ENCODE peak calls at places on chromosomes 4 and X, in seven cellular contexts. D is tibial nerve, O is body of pancreas, X is HepG2, H is thyroid gland, T is upper lobe of left lung, J is IMR-90. P is an unnamed sample.

GRCh38 chrX:146433771-146434170 is 375.8 kb upstream of the CXorf51B start:
- DNase-seq in D (no peak), O (no peak), X (no peak), H (no peak), T (no peak), J (no peak), P (no peak)

GRCh38 chrX:114841051-114841450 is 176.4 kb downstream of the IL13RA2 start:
- DNase-seq in D (no peak), O (no peak), X (no peak), H (no peak), T (no peak), J (peak; percentile 0), P (no peak)

GRCh38 chr4:130110760-130111159 is 1014.8 kb downstream of the C4orf33 start:
- DNase-seq in D (no peak), O (no peak), X (no peak), H (no peak), T (no peak), J (no peak), P (no peak)

GRCh38 chr4:40502220-40502619 is 127.4 kb downstream of the RBM47 start:
- DNase-seq in D (no peak), O (no peak), X (no peak), H (no peak), T (no peak), J (no peak), P (no peak)

GRCh38 chr4:137635596-137635995 is 103.3 kb upstream of the PCDH18 start:
- DNase-seq in D (no peak), O (no peak), X (no peak), H (no peak), T (no peak), J (no peak), P (no peak)

GRCh38 chr4:184722798-184723197 is 11.1 kb downstream of the CENPU start:
- DNase-seq in D (no peak), O (no peak), X (no peak), H (no peak), T (no peak), J (no peak), P (no peak)

GRCh38 chr4:154416183-154416543 is 75.4 kb downstream of the DCHS2 start:
- DNase-seq in D (no peak), O (peak; percentile 5), X (peak; percentile 10), H (peak; percentile 42), T (no peak), J (no peak), P (no peak)

GRCh38 chr4:30724217-30724616 is 4.0 kb downstream of the PCDH7 start:
- DNase-seq in D (no peak), O (no peak), X (no peak), H (no peak), T (no peak), J (no peak), P (no peak)

GRCh38 chrX:51336584-51336983 is 4.0 kb downstream of the NUDT10 start:
- DNase-seq in D (no peak), O (peak; percentile 39), X (peak; percentile 13), H (peak; percentile 10), T (no peak), J (peak; percentile 40), P (no peak)

GRCh38 chrX:28595346-28595745 is 8.1 kb downstream of the IL1RAPL1 start:
- DNase-seq in D (no peak), O (no peak), X (no peak), H (no peak), T (no peak), J (no peak), P (no peak)

GRCh38 chrX:9785252-9785943 is 831 bp upstream of the SHROOM2 start:
- DNase-seq in D (no peak), O (no peak), X (no peak), H (no peak), T (no peak), J (no peak), P (no peak)

GRCh38 chr4:185004562-185005208 is 13.6 kb upstream of the HELT start:
- DNase-seq in D (no peak), O (peak; percentile 44), X (no peak), H (peak; percentile 95), T (peak; percentile 33), J (no peak), P (no peak)

DNA sequence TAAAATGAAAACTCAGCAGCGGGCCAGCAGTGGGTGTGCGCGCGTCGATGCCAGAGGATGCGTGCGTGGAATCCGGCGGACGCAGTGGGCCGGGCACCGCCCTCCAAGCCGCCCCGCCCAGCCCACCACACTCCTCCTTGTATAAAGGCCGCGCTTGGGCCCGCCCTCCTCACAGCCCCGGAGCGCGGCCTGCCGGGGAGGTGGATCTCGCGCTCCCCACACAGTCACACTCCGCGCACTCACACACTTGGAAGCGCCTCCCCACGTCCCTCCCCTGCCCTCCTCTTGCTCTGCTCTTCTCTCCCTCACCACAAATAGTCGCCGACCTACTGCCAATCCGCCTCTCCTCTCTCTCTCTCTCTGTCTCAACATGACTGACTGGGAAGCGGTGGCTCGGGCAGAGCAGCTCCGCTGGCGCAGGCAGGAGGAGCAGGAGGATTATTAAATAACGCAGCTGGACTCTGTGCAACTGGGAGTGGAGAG is at the start of gene CCSER1:
- DNase-seq in D (peak; percentile 27), O (peak; percentile 84), X (no peak), H (peak; percentile 93), T (peak; percentile 84), J (peak; percentile 1), P (peak; percentile 92)
- TF ChIP-seq POLR2A in D (peak; percentile 54), O (peak; percentile 96), X (no peak), H (peak; percentile 62), T (no peak), J (no peak), P (peak; percentile 96)

GRCh38 chr4:43983610-43984009 is 465.0 kb downstream of the KCTD8 start:
- DNase-seq in D (no peak), O (no peak), X (no peak), H (no peak), T (no peak), J (no peak), P (no peak)

GRCh38 chr4:43990968-43991367 is 457.6 kb downstream of the KCTD8 start:
- DNase-seq in D (no peak), O (no peak), X (no peak), H (no peak), T (no peak), J (no peak), P (no peak)

GRCh38 chr4:43992552-43992951 is 456.1 kb downstream of the KCTD8 start:
- DNase-seq in D (no peak), O (no peak), X (no peak), H (no peak), T (no peak), J (no peak), P (no peak)

GRCh38 chr4:43987331-43987944 is 461.2 kb downstream of the KCTD8 start:
- DNase-seq in D (no peak), O (no peak), X (no peak), H (no peak), T (no peak), J (no peak), P (no peak)
- H3K4me3 ChIP-seq in D (no peak overlapping the region), O (no peak overlapping the region), X (no peak overlapping the region), H (no peak overlapping the region), T (no peak overlapping the region), J (no peak overlapping the region), P (no peak overlapping the region)

GRCh38 chrX:103311401-103311785 is 603 bp upstream of the BEX2 start:
- DNase-seq in D (no peak), O (no peak), X (no peak), H (no peak), T (no peak), J (no peak), P (no peak)

GRCh38 chrX:103310592-103311400 is at the start of gene BEX2:
- DNase-seq in D (no peak), O (peak; percentile 91), X (no peak), H (peak; percentile 92), T (peak; percentile 86), J (no peak), P (peak; percentile 81)

GRCh38 chrX:103304705-103305104 is 6.1 kb downstream of the BEX2 start:
- DNase-seq in D (no peak), O (no peak), X (no peak), H (no peak), T (no peak), J (no peak), P (no peak)

DNA sequence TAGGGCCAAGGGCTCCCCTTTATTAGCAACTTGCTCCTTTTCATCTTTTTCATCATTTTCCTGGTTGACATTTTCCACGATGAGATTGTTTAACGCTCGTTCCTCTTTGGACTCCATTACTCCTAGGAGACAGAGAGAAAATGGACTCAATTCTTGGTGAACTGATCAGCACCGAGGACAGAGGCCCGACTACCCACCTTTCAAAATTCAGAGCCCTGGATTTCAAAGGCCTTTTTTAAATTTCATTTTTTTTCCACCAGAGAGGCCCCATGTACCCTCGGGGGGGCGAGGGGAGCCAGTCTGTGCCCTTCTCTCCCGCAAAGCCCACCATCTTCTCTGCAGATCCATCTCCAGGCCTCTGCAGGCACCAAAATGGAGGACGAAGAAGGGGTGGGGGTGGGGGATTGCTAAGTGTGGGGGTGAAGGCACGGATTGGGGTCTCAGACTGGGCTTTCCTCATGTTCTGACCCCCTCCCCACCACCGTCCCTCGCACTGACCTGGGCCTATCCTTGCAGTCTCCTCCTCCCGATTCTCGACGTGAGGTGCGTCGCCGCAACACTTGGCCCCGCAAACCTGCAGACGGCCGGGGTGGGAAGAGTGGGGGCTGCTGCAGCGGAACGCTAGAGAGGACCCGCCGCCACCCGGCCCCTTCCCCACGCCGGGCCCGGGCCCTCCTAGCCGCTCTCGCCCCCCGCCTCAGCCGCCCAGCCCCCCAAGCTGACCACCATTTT is 764 bp downstream of the BEX2 start:
- DNase-seq in D (no peak), O (no peak), X (no peak), H (peak; percentile 8), T (no peak), J (no peak), P (no peak)
- H3K27ac ChIP-seq in D (no peak overlapping the region), O (peak overlapping the region; percentile 43), X (no peak overlapping the region), H (peak overlapping the region; percentile 83), T (peak overlapping the region; percentile 51), J (no peak overlapping the region), P (peak overlapping the region; percentile 1)

DNA sequence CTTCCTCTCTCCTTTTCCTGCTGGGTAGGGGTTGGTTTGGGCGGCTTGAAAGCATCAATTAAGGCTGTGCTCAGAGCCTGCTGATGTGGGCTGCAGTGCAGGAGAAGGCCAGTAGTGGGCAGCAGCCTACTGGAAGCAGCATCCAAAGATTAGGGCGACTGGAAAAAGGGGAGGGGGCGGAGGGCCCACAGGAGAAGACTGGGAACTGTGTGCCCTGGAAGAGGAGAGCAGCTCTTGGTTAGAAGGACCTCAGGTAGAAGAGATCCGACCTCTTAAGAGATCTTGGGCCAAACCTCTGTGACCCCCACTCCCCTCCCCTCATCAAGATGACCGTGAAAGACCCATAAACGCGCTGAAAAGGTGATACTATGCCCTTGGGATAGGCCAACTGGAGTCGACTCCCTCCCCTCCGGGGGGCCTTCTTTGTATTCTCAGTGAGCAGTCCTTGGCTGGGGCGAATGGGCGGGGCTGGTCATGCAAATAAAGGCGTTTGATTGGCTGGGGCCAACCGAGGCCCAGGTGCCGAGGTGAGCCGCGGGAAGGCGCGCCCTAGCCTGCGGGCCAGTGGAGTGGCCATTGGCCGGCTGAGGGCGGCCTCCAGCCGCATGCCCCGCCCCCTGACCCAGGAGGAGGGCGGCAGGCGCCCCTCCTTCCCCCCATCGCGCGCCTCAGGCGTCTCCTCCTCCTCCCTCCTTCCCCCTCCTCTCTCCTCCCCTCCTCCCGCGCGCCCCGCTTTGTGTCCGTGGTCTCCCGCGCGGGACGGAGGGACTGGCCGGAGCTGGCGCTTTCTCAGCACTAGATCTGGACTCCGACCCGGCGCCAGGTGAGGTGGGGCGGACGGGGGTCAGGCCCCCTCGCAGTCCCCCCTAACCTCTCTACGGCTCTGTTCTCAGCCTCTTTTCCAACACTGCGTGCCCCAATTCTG is 10.1 kb downstream of the DLG3 start:
- DNase-seq in D (peak; percentile 34), O (peak; percentile 96), X (peak; percentile 84), H (peak; percentile 96), T (peak; percentile 90), J (peak; percentile 53), P (peak; percentile 92)
- TF ChIP-seq POLR2A in D (no peak), O (no peak), X (no peak), H (no peak), T (no peak), J (no peak), P (no peak)

GRCh38 chr4:3745886-3746656 is 20.1 kb upstream of the ADRA2C start:
- DNase-seq in D (no peak), O (no peak), X (no peak), H (no peak), T (no peak), J (no peak), P (no peak)
- H3K4me3 ChIP-seq in D (no peak overlapping the region), O (no peak overlapping the region), X (no peak overlapping the region), H (no peak overlapping the region), T (no peak overlapping the region), J (no peak overlapping the region), P (no peak overlapping the region)